ENCODE peak calls at places on chromosomes 7 and 10, in seven cellular contexts. X is OCI-LY7, I is hepatocyte, O is Panc1, N is A549, J is sigmoid colon, U is HCT116. B is an unnamed sample.
A peak's percentile ranks its signal among the peaks of the same experiment; 100 is the strongest.

GRCh38 chr7:90857595-90857994 is 261.5 kb downstream of the CDK14 start:
- DNase-seq in O (no peak), N (no peak), U (no peak), J (no peak), I (no peak), X (no peak), B (no peak)

GRCh38 chr10:125844673-125845300 is 21.4 kb downstream of the BCCIP start:
- DNase-seq in I (no peak), O (no peak), N (no peak), J (no peak), X (no peak), U (no peak), B (no peak)

GRCh38 chr7:80467069-80467468 is 44.8 kb downstream of the GNAT3 start:
- DNase-seq in J (no peak), N (peak; percentile 38), O (no peak), U (no peak), I (no peak), X (no peak), B (no peak)

GRCh38 chr7:100544949-100545635 is 6.1 kb downstream of the AGFG2 start:
- DNase-seq in O (no peak), U (no peak), I (no peak), N (no peak), X (no peak), J (no peak), B (no peak)

GRCh38 chr10:77537051-77537450 is 100.6 kb downstream of the KCNMA1 start:
- DNase-seq in O (no peak), N (no peak), I (no peak), X (no peak), J (no peak), U (no peak), B (no peak)

GRCh38 chr7:72781161-72781560 is 46.8 kb downstream of the TYW1B start:
- DNase-seq in N (no peak), X (no peak), U (no peak), O (no peak), I (no peak), J (no peak), B (no peak)

GRCh38 chr7:155305251-155305904 is 7.7 kb downstream of the INSIG1 start:
- DNase-seq in O (no peak), J (no peak), U (no peak), N (no peak), X (no peak), I (no peak), B (no peak)

GRCh38 chr10:75544923-75545322 is 113.5 kb downstream of the LRMDA start:
- DNase-seq in I (no peak), U (no peak), N (no peak), O (no peak), X (no peak), J (no peak), B (peak; percentile 32)

GRCh38 chr10:124647421-124648130 is 96.6 kb downstream of the FAM53B start:
- DNase-seq in J (peak; percentile 82), I (no peak), O (no peak), N (peak; percentile 21), U (peak; percentile 15), X (peak; percentile 80), B (no peak)

GRCh38 chr10:29245476-29245875 is 43.4 kb upstream of the LYZL1 start:
- DNase-seq in I (no peak), N (no peak), X (no peak), O (no peak), J (no peak), U (no peak), B (no peak)

GRCh38 chr7:128800567-128800966 is 8.8 kb downstream of the CCDC136 start:
- DNase-seq in I (no peak), U (no peak), X (no peak), N (no peak), O (no peak), J (no peak), B (no peak)

GRCh38 chr7:22808140-22808539 is 14.5 kb downstream of the TOMM7 start:
- DNase-seq in I (no peak), U (no peak), N (no peak), J (no peak), O (no peak), X (no peak), B (no peak)

GRCh38 chr10:560314-560992 is 129.0 kb downstream of the DIP2C start:
- DNase-seq in N (no peak), U (no peak), X (no peak), J (no peak), O (no peak), I (no peak), B (no peak)

GRCh38 chr10:13087986-13088618 is 11.9 kb upstream of the OPTN start:
- DNase-seq in N (peak; percentile 71), U (peak; percentile 29), O (no peak), I (no peak), J (no peak), X (no peak), B (no peak)

GRCh38 chr7:30921540-30921930 is 9.9 kb downstream of the AQP1 start:
- DNase-seq in J (no peak), U (no peak), N (no peak), I (no peak), O (no peak), X (no peak), B (no peak)

GRCh38 chr10:3239066-3239919 is 66.7 kb upstream of the PITRM1 start:
- DNase-seq in J (peak; percentile 86), X (peak; percentile 36), N (peak; percentile 71), I (peak; percentile 74), U (peak; percentile 45), O (peak; percentile 39), B (peak; percentile 79)

DNA sequence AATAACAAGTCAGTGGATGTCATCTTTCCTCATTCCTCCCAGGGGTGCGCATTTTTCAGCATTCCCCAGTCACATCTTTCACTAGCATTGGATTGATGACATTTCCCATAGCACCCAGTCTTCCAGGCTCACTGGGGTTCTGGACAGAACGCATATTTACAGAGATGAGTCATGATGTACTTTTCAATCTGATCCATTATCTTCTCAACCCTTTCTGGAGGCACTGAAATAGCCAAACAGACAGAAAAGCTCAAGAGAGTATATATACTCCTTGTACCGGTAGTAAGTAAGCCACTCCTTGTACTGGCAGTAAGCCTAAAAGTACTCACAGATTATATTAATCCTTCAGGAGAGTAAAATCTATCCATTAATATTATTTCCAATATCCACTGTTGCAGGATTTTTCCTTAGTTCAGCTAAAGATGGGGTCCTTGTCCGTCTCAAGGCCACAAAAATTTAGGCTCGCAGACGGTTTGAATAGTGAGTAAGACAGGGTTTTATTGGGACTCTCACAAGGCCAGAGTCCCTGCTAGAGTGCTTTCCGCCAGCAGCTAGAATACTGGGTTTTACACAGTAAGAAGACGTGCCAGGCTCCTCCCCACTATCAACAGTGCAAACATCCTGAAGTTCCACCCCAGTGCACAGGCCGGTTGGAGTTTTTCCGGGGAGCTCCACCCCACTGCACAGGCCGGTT is 60.8 kb downstream of the MDH2 start:
- DNase-seq in N (peak; percentile 94), I (peak; percentile 76), J (peak; percentile 70), O (peak; percentile 85), X (peak; percentile 51), U (no peak), B (no peak)
- H3K4me3 ChIP-seq in N (peak overlapping the region; percentile 30), I (no peak overlapping the region), J (no peak overlapping the region), O (peak overlapping the region; percentile 55), X (no peak overlapping the region), U (no peak overlapping the region), B (no peak overlapping the region)

GRCh38 chr10:48279081-48279751 is 4.7 kb upstream of the FRMPD2 start:
- DNase-seq in O (no peak), I (no peak), J (no peak), N (no peak), U (no peak), X (no peak), B (no peak)
- H3K4me3 ChIP-seq in O (no peak overlapping the region), I (no peak overlapping the region), J (no peak overlapping the region), N (no peak overlapping the region), U (no peak overlapping the region), X (no peak overlapping the region), B (no peak overlapping the region)

GRCh38 chr7:5296627-5297226 is 14.0 kb downstream of the SLC29A4 start:
- DNase-seq in X (peak; percentile 69), J (no peak), O (no peak), N (no peak), U (no peak), I (peak; percentile 32), B (no peak)
- H3K4me3 ChIP-seq in X (peak overlapping the region; percentile 57), J (no peak overlapping the region), O (no peak overlapping the region), N (no peak overlapping the region), U (no peak overlapping the region), I (no peak overlapping the region), B (no peak overlapping the region)

GRCh38 chr10:14880201-14880600 is 1.5 kb downstream of the SUV39H2 start:
- DNase-seq in N (no peak), X (no peak), J (no peak), U (no peak), I (peak; percentile 17), O (no peak), B (no peak)
- H3K4me3 ChIP-seq in N (peak overlapping the region; percentile 96), X (peak overlapping the region; percentile 88), J (no peak overlapping the region), U (peak overlapping the region; percentile 88), I (peak overlapping the region; percentile 89), O (peak overlapping the region; percentile 82), B (peak overlapping the region; percentile 97)

GRCh38 chr7:2757361-2757903 is 69.4 kb downstream of the AMZ1 start:
- DNase-seq in I (peak; percentile 30), X (no peak), O (no peak), U (peak; percentile 12), N (peak; percentile 66), J (peak; percentile 93), B (peak; percentile 9)

GRCh38 chr7:2760098-2760889 is 72.3 kb downstream of the AMZ1 start:
- DNase-seq in O (peak; percentile 39), X (peak; percentile 15), N (peak; percentile 87), I (peak; percentile 76), U (peak; percentile 43), J (peak; percentile 79), B (no peak)

GRCh38 chr7:2759736-2760097 is 71.7 kb downstream of the AMZ1 start:
- DNase-seq in I (no peak), X (no peak), O (no peak), J (no peak), U (no peak), N (no peak), B (no peak)

GRCh38 chr7:2758673-2759603 is 70.9 kb downstream of the AMZ1 start:
- DNase-seq in X (no peak), U (no peak), J (no peak), I (no peak), O (no peak), N (no peak), B (no peak)

DNA sequence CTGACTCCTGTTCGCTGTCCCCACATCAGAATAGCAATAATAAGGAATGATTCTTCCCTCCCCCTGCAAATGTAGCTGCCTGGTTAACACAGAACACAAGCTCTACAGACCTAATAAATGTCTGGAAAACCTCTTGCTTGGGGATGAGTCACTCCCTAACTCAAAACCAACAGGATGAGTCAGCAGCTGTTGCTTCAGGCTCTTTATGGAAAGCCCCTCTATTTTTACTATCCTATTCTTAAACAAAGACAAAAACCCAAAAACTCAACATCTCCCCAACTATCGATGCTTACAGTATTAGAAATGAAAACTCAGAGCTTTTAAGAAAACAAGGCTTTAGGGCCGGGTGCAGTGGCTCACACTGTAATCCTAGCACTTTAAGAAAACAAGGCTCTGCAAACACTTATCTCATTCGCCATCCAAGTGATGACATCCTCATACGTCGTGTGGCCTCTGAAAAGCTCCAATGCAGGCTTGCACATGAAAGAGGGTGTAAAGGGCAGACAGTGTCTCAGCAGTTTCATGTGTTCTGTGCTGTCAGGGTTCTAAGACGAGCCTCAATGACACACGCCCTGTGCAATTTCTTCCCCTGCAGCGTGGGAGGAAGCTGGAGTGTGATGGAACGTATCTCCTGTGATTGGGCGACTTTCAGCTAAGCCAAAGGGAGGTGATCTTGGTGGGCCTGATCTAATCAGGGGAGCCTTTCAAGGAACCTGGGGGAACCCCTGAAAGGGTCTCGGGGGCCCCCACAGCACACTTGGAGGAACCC is 70.1 kb downstream of the AMZ1 start:
- DNase-seq in I (peak; percentile 90), U (peak; percentile 88), X (no peak), O (peak; percentile 94), N (peak; percentile 97), J (peak; percentile 90), B (peak; percentile 94)
- H3K4me3 ChIP-seq in I (no peak overlapping the region), U (peak overlapping the region; percentile 8), X (no peak overlapping the region), O (peak overlapping the region; percentile 43), N (peak overlapping the region; percentile 16), J (no peak overlapping the region), B (peak overlapping the region; percentile 11)

GRCh38 chr10:101237080-101237817 is 8.0 kb upstream of the LBX1 start:
- DNase-seq in O (no peak), N (no peak), J (no peak), U (no peak), X (no peak), I (no peak), B (no peak)
- H3K4me3 ChIP-seq in O (no peak overlapping the region), N (no peak overlapping the region), J (no peak overlapping the region), U (no peak overlapping the region), X (no peak overlapping the region), I (no peak overlapping the region), B (no peak overlapping the region)

B was measured in astrocyte of the cerebellum.